ENCODE peak calls at places on chromosome 13, in nine cellular contexts. X is cardiac muscle cell; F is CD8-positive, alpha-beta T cell; I is glutamatergic neuron; L is hepatocyte; C is PC-9; J is neural crest cell; B is activated B cell treated with CpG ODN at 0.5 μM for 24 hours; S is sigmoid colon. Z is an unnamed sample.

GRCh38 chr13:53854321-53854720 is 825.7 kb downstream of the OLFM4 start:
- DNase-seq in B (no peak), L (no peak), S (no peak), C (no peak), F (no peak), J (no peak), X (no peak), I (no peak), Z (no peak)

GRCh38 chr13:27446986-27447583 is 3.3 kb downstream of the MTIF3 start:
- DNase-seq in I (no peak), S (no peak), B (no peak), L (no peak), J (no peak), C (no peak), F (no peak), X (no peak), Z (no peak)

GRCh38 chr13:38686635-38687245 is at the start of gene FREM2:
- DNase-seq in F (no peak), J (peak; percentile 75), I (peak; percentile 51), L (peak; percentile 88), C (peak; percentile 64), B (no peak), X (peak; percentile 96), S (peak; percentile 68), Z (no peak)

GRCh38 chr13:45595968-45596367 is 19.6 kb downstream of the ERICH6B start:
- DNase-seq in C (no peak), I (no peak), S (no peak), J (no peak), F (no peak), B (no peak), L (no peak), X (peak; percentile 44), Z (no peak)

GRCh38 chr13:66365101-66365500 is 865.0 kb downstream of the PCDH9 start:
- DNase-seq in B (no peak), J (no peak), F (no peak), I (no peak), C (no peak), L (no peak), S (no peak), X (no peak), Z (no peak)

GRCh38 chr13:75760182-75760981 is 124.3 kb downstream of the LMO7 start:
- DNase-seq in B (no peak), F (peak; percentile 60), J (no peak), L (peak; percentile 83), X (peak; percentile 40), I (no peak), S (no peak), C (peak; percentile 94), Z (no peak)

GRCh38 chr13:41284512-41285288 is 21.3 kb upstream of the MTRF1 start:
- DNase-seq in L (no peak), I (no peak), X (no peak), C (peak; percentile 94), J (no peak), B (no peak), F (no peak), S (no peak), Z (no peak)

GRCh38 chr13:33353210-33353609 is 67.7 kb upstream of the STARD13 start:
- DNase-seq in B (peak; percentile 17), F (no peak), S (peak; percentile 78), X (no peak), I (no peak), L (no peak), J (no peak), C (no peak), Z (peak; percentile 97)

GRCh38 chr13:73090116-73090811 is 31.5 kb downstream of the KLF5 start:
- DNase-seq in I (no peak), X (no peak), F (no peak), L (peak; percentile 80), J (no peak), B (no peak), C (peak; percentile 80), S (no peak), Z (no peak)

DNA sequence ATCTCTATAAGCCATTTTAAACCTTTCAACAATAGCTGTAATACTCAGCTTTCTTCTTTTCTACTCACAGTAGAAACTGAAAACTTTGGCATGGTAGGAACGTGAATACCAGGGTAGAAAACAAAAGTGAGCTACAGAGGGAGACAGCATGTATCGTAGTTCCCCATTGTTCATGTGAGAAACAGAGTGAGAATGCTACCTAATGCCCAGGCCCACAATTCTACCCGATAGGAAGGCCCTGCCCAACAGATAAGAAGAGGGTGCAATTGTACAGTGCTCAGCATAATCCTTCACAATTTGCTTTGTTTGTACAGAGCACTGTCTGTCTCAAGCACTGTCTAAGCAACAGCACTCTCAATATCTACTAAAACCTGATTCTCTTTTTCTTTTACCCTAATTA is 322.4 kb downstream of the EFNB2 start:
- DNase-seq in F (no peak), I (no peak), B (no peak), X (no peak), C (no peak), L (no peak), J (no peak), S (no peak), Z (no peak)
- TF ChIP-seq CTCF in F (no peak), I (no peak), B (no peak), X (no peak), C (no peak), L (no peak), J (no peak), S (no peak), Z (no peak)

GRCh38 chr13:79675931-79676658 is 195.1 kb downstream of the NDFIP2 start:
- DNase-seq in X (peak; percentile 65), J (no peak), C (no peak), B (no peak), F (no peak), L (no peak), S (no peak), I (no peak), Z (no peak)
- TF ChIP-seq CTCF in X (no peak), J (no peak), C (no peak), B (no peak), F (no peak), L (peak; percentile 21), S (no peak), I (no peak), Z (no peak)

GRCh38 chr13:24659239-24659638 is 21.0 kb upstream of the ATP12A start:
- DNase-seq in F (no peak), L (no peak), X (no peak), S (no peak), I (no peak), J (no peak), B (no peak), C (no peak), Z (no peak)

GRCh38 chr13:24663089-24663395 is 17.2 kb upstream of the ATP12A start:
- DNase-seq in S (no peak), I (no peak), F (no peak), J (no peak), C (no peak), B (no peak), L (no peak), X (no peak), Z (no peak)

GRCh38 chr13:24662195-24663088 is 17.8 kb upstream of the ATP12A start:
- DNase-seq in L (no peak), X (no peak), C (no peak), F (no peak), J (no peak), B (no peak), S (no peak), I (no peak), Z (no peak)

GRCh38 chr13:24660023-24660806 is 20.0 kb upstream of the ATP12A start:
- DNase-seq in B (no peak), S (no peak), F (no peak), J (no peak), L (no peak), X (no peak), I (no peak), C (no peak), Z (no peak)

DNA sequence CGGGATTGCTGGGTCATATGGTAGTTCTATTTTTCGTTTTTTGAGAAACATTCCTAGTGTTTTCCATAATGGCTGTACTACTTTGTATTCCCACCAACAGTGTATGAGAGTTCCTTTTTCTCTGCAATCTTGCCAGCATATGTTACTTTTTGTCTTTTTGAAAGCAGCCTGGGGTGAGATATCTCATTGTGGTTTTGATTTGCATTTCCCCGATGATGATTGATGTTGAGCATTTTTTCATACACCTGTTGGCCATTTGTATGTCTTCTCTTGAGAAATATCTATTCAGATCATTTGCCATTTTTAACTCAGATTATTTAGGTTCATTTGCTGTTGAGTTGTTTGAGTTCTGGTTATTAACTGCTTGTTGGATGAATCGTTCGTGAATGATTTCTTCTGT is 18.5 kb upstream of the ATP12A start:
- DNase-seq in S (no peak), I (no peak), L (no peak), X (no peak), B (no peak), C (no peak), F (no peak), J (no peak), Z (no peak)
- TF ChIP-seq CTCF in S (no peak), I (no peak), L (no peak), X (no peak), B (no peak), C (no peak), F (no peak), J (no peak), Z (no peak)

GRCh38 chr13:23273498-23273897 is 92.7 kb downstream of the SGCG start:
- DNase-seq in B (no peak), J (no peak), X (no peak), S (no peak), L (no peak), I (no peak), C (no peak), F (no peak), Z (no peak)

GRCh38 chr13:23268441-23268840 is 87.7 kb downstream of the SGCG start:
- DNase-seq in C (no peak), S (no peak), X (no peak), F (no peak), B (no peak), L (no peak), I (no peak), J (no peak), Z (no peak)

DNA sequence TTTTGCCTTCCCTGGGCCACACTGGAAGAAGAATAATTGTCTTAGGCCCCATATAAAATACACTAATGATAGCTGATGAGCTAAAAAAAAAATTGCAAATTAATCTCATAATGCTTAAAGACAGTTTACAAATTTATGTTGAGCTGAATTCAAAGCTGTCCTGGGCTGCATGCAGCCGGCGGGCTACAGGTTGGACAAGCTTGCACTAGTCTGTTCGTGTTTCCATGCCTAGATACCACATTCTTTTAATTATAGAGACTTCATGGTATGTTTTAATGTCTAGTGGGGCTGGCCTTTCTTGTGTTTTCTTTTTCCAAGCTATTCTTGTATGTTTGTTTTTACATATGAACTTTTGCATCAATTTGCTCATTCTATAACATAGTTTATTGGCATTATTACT is 90.6 kb downstream of the SGCG start:
- DNase-seq in B (no peak), F (no peak), C (no peak), I (no peak), L (no peak), S (no peak), X (no peak), J (no peak), Z (no peak)
- TF ChIP-seq CTCF in B (no peak), F (no peak), C (no peak), I (no peak), L (no peak), S (no peak), X (no peak), J (no peak), Z (no peak)

DNA sequence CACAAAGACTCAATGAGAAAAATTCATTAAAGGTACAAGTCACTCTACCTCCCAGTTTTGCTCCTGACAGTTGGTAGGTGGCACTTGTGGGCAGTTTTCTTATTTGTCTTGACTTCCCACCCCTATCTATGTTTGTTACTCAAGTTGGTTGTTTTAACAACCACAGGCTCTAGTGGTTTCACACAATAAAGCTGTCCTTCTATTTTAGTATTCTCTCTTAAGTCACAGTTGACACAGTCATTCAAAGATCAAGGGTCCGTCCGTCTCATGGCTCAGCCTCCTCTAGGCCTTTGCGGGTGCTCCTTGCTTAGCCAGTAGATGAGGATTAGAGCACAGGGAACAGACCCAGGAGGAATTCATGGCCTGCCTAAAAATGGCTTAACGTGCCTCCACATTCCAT is 573.8 kb downstream of the IRS2 start:
- DNase-seq in J (no peak), B (no peak), X (no peak), F (no peak), L (no peak), I (no peak), C (no peak), S (no peak), Z (no peak)
- TF ChIP-seq CTCF in J (no peak), B (no peak), X (no peak), F (no peak), L (no peak), I (no peak), C (no peak), S (no peak), Z (no peak)